ENCODE peak calls at places on chromosomes 7 and 10, in seven cellular contexts. E is activated CD4-positive, alpha-beta T cell treated with anti-CD3 and anti-CD28 coated beads, Interleukin-2, amount 50 U/mL, for 24 hours; K is HS-5; Y is ACHN; W is stimulated activated CD4-positive, alpha-beta T cell treated with anti-CD3 and anti-CD28 coated beads, Interleukin-4, amount 100 ng/mL, for 1 hour; T is esophagus squamous epithelium; X is NB4. S is an unnamed sample.
A peak's percentile ranks its signal among the peaks of the same experiment; 100 is the strongest.

GRCh38 chr10:86957471-86958108 is at the start of gene MMRN2:
- DNase-seq in Y (no peak), E (no peak), X (peak; percentile 79), K (no peak), W (no peak), T (no peak), S (peak; percentile 80)

GRCh38 chr10:95214793-95215192 is 20.8 kb downstream of the ACSM6 start:
- DNase-seq in E (no peak), X (no peak), K (no peak), T (no peak), Y (no peak), W (no peak), S (no peak)

GRCh38 chr10:110356628-110357245 is 52.0 kb upstream of the SMNDC1 start:
- DNase-seq in Y (peak; percentile 95), E (peak; percentile 62), K (no peak), T (peak; percentile 23), X (no peak), W (peak; percentile 65), S (peak; percentile 92)

GRCh38 chr7:96084880-96085551 is 236.9 kb downstream of the SLC25A13 start:
- DNase-seq in X (no peak), K (peak; percentile 55), E (no peak), T (no peak), W (no peak), Y (peak; percentile 63), S (no peak)

GRCh38 chr10:71753960-71754505 is 19.3 kb downstream of the VSIR start:
- DNase-seq in X (no peak), T (no peak), Y (no peak), W (no peak), E (no peak), K (no peak), S (peak; percentile 78)

GRCh38 chr10:88897019-88897853 is 17.2 kb downstream of the STAMBPL1 start:
- DNase-seq in E (peak; percentile 59), T (no peak), X (no peak), W (peak; percentile 21), Y (peak; percentile 45), K (no peak), S (no peak)

GRCh38 chr10:49519717-49520116 is 19.2 kb downstream of the ERCC6 start:
- DNase-seq in W (no peak), E (no peak), K (no peak), Y (no peak), X (no peak), T (no peak), S (no peak)

GRCh38 chr7:5070206-5070605 is 24.5 kb downstream of the RBAK start:
- DNase-seq in K (no peak), W (no peak), X (no peak), T (no peak), Y (no peak), E (no peak), S (no peak)

GRCh38 chr10:116211682-116212081 is 61.3 kb downstream of the GFRA1 start:
- DNase-seq in K (peak; percentile 34), Y (peak; percentile 57), X (no peak), T (no peak), W (no peak), E (no peak), S (no peak)

S was measured in spleen.